ENCODE peak calls at places on chromosome X, in seven cellular contexts. I is GM12864, V is cardiac fibroblast, P is GM10248, A is ovary, L is BE2C, G is mucosa of descending colon. B is an unnamed sample.
A peak's percentile ranks its signal among the peaks of the same experiment; 100 is the strongest.

GRCh38 chrX:74613350-74614192 is 853 bp downstream of the RLIM start:
- DNase-seq in P (no peak), A (no peak), V (peak; percentile 50), G (peak; percentile 14), L (peak; percentile 10), I (no peak), B (peak; percentile 39)

GRCh38 chrX:2767631-2768455 is 16.0 kb downstream of the XG start:
- DNase-seq in V (peak; percentile 61), A (no peak), I (no peak), G (peak; percentile 15), L (no peak), P (no peak), B (no peak)

GRCh38 chrX:57596109-57596870 is 4.5 kb downstream of the ZXDB start:
- DNase-seq in L (no peak), I (no peak), V (peak; percentile 28), P (no peak), G (no peak), A (no peak), B (no peak)

GRCh38 chrX:47577901-47578300 is 4.3 kb upstream of the TIMP1 start:
- DNase-seq in A (no peak), G (no peak), I (no peak), V (no peak), L (no peak), P (peak; percentile 3), B (no peak)

GRCh38 chrX:32026772-32027171 is 954.9 kb upstream of the FTHL17 start:
- DNase-seq in I (no peak), A (no peak), P (no peak), G (no peak), V (no peak), L (no peak), B (no peak)

GRCh38 chrX:154058207-154058997 is 38.7 kb upstream of the IRAK1 start:
- DNase-seq in A (no peak), I (no peak), P (no peak), V (no peak), G (no peak), L (no peak), B (no peak)

GRCh38 chrX:43805579-43805978 is 76.7 kb downstream of the MAOB start:
- DNase-seq in A (no peak), G (peak; percentile 14), I (no peak), L (no peak), V (no peak), P (no peak), B (peak; percentile 10)

GRCh38 chrX:288561-288991 is 7.4 kb downstream of the PLCXD1 start:
- DNase-seq in I (no peak), V (no peak), P (no peak), G (no peak), L (no peak), A (no peak), B (no peak)

GRCh38 chrX:154452823-154453222 is 5.3 kb upstream of the PLXNA3 start:
- DNase-seq in I (no peak), V (no peak), A (no peak), P (no peak), L (no peak), G (no peak), B (no peak)

GRCh38 chrX:133892337-133892736 is 93.1 kb downstream of the GPC3 start:
- DNase-seq in I (no peak), G (no peak), V (no peak), A (no peak), L (no peak), P (no peak), B (no peak)

DNA sequence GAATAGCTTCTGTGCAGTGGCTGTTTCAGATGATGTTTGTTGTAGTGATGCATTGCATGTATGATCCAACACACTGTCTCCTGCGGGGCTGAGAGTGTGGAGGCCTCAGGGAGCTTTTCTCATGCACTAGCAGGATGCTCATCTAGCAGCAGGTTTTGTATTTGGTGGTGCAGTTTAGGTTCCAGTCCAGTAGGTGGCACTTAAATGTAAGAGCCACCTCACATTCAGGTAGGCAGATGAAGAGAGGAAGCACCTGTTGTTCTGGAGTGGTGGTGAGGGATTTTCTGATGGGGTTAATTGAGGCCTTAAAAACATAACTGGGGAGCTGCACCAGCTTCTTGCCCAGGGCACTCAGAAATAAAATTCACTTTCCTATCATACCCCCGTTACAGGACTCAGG is 300.9 kb downstream of the SPIN4 start:
- DNase-seq in V (peak; percentile 0), L (no peak), G (no peak), I (no peak), A (no peak), P (no peak), B (no peak)
- TF ChIP-seq CTCF in V (no peak), L (peak; percentile 12), G (no peak), I (peak; percentile 18), A (no peak), P (no peak), B (no peak)

DNA sequence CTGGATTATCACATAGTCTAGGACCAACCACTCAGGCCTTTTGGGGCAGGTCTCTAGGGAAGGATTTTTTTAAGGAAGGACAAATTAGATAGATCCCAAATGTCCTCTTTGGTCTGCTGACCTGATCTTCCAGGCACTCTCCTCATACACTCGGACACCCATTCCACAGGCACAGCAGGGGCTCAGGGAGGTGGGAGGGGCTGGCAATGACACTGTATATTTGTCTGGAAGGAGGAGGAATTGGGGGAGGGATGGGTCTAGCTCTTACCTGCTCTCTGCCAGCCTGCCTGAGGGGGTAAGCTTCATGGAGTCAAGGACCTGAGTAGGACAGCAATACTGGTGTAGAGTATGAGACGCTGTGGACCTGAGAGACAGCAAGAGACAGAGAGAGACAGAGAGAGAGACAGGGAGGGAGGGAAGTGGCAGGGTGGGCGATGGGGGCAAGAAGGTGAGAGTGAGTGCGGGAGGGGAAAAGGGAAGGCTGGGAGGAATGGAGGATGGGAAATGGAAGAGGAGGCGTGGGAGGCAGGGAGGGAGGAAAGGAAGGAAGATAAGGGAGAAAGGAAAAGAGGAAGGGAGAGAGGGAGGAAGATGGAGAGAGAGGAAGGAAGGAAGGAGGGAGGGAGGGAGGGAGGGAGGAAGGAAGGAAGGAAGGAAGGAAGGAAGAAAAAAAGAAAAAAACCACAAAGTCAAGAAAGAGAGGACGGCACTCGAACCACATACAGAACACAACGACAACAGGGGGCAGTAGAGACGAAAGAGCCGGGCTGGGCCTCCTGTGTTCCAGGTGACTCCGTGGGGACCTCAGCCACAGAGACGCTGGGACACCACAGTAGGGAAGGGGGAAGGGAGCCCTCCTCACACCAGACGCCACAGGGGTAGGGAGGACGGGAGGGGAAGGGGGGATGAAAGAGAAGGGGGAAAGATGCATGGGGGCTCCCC is 1.8 kb downstream of the IQSEC2 start:
- DNase-seq in P (no peak), L (no peak), G (peak; percentile 56), A (no peak), I (no peak), V (no peak), B (no peak)
- TF ChIP-seq CTCF in P (no peak), L (no peak), G (no peak), A (no peak), I (peak; percentile 37), V (no peak), B (peak; percentile 16)

GRCh38 chrX:107714196-107714811 is 61.3 kb downstream of the TSC22D3 start:
- DNase-seq in V (peak; percentile 38), A (no peak), L (no peak), I (no peak), G (no peak), P (no peak), B (no peak)
- TF ChIP-seq CTCF in V (peak; percentile 28), A (peak; percentile 21), L (peak; percentile 21), I (peak; percentile 28), G (no peak), P (no peak), B (no peak)

DNA sequence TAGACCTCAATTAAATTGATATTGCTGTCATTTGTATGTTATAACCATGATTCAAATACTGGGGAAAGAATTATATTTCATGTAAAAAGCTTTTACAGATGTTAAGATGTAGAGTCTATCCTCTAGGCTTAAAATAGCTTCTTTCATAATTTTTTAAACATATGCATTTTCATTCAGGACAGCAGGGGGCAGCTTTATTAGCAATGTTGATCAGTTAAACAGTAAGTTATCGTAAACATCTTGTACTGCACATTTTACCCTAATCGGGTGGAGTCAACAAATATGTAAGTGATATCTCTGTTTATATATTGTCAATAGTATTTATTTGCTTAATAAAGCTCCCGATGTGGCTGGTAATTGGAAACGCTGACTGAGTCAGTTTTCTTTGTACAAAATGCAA is 142.5 kb upstream of the MED14 start:
- DNase-seq in L (no peak), A (no peak), P (no peak), G (peak; percentile 31), V (peak; percentile 54), I (no peak), B (peak; percentile 67)
- TF ChIP-seq CTCF in L (peak; percentile 39), A (no peak), P (no peak), G (no peak), V (peak; percentile 34), I (peak; percentile 26), B (peak; percentile 45)

DNA sequence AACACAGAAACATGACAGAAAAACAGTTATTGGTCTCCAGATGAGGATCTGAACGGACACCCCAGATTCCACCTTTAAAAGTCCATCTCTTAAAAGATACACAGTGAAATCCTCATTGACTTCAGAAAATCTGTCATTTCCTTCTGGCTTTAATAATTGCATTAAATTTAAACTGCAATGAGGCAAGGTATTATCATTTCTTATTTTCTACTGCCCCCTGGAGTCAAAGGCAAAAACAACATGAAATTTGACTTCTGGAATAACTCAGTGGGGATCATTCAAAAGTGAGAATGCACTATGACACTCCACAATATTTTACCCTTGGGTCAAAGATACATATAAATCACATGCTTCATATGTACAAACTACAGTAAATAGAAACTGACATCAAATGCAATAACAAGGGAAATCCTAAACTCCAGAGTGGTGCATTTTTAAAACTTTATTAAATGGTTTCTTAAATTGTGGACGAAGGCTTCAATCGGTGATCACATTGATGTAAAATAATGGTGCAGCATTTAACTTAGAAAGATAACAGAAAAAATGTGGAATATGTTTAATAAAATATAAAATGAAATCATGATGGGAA is 56.4 kb upstream of the SPANXN1 start:
- DNase-seq in P (no peak), V (peak; percentile 20), I (no peak), A (no peak), L (no peak), G (no peak), B (no peak)
- TF ChIP-seq CTCF in P (peak; percentile 21), V (peak; percentile 24), I (no peak), A (no peak), L (no peak), G (no peak), B (no peak)

GRCh38 chrX:82224961-82225360 is 1023.1 kb downstream of the SH3BGRL start:
- DNase-seq in G (no peak), L (no peak), P (no peak), I (no peak), V (no peak), A (no peak), B (no peak)

GRCh38 chrX:82232679-82233078 is 1030.8 kb downstream of the SH3BGRL start:
- DNase-seq in A (no peak), L (no peak), I (no peak), V (no peak), G (no peak), P (no peak), B (no peak)

DNA sequence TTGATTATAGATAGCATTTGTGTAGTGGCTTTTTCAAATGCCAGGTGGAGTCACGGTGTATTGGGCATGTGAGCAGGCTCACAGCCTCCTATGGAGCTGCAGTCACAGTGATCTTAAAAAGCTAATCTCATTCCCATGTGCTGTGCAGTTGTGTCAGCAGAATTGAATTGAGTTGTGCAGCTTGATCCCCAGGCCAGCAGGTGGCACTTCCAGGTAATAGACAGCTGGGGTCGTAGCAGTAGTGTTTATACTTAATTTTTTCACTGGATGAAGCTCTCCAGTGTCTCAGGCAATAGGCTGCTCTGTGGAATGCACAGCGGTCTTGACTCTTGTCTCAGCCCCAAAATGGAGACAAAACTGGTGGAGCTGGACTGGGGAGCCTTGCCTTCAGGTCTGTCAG is 1028.1 kb downstream of the SH3BGRL start:
- DNase-seq in L (no peak), I (no peak), A (no peak), P (no peak), V (no peak), G (no peak), B (no peak)
- TF ChIP-seq CTCF in L (no peak), I (no peak), A (no peak), P (no peak), V (no peak), G (no peak), B (no peak)

GRCh38 chrX:39766882-39767281 is 330.9 kb downstream of the BCOR start:
- DNase-seq in L (no peak), V (no peak), A (no peak), G (no peak), I (no peak), P (no peak), B (no peak)
- TF ChIP-seq CTCF in L (no peak), V (no peak), A (no peak), G (no peak), I (no peak), P (no peak), B (no peak)